ENCODE peak calls at places on chromosomes 13 and 19, in six cellular contexts. M is HCT116, Z is SK-N-SH, J is HepG2, F is GM12878, N is K562. W is an unnamed sample.

GRCh38 chr19:49560358-49560900 is 19.9 kb downstream of the NOSIP start:
- DNase-seq in M (no peak), Z (no peak), J (no peak), F (no peak), N (peak; percentile 60), W (no peak)

GRCh38 chr13:63094717-63095116 is 1679.1 kb upstream of the PCDH20 start:
- DNase-seq in M (no peak), Z (no peak), J (no peak), F (no peak), N (no peak), W (no peak)

GRCh38 chr13:46668302-46668720 is 115.3 kb downstream of the LRCH1 start:
- DNase-seq in M (no peak), Z (no peak), J (no peak), F (no peak), N (no peak), W (no peak)

GRCh38 chr19:33998739-33999345 is 173.5 kb upstream of the LSM14A start:
- DNase-seq in M (no peak), Z (peak; percentile 33), J (no peak), F (no peak), N (no peak), W (no peak)

GRCh38 chr13:94329754-94330551 is 149.5 kb downstream of the DCT start:
- DNase-seq in M (no peak), Z (no peak), J (peak; percentile 28), F (no peak), N (no peak), W (no peak)

GRCh38 chr13:65468628-65469027 is 1761.5 kb downstream of the PCDH9 start:
- DNase-seq in M (no peak), Z (no peak), J (no peak), F (no peak), N (no peak), W (no peak)

GRCh38 chr19:16293133-16294085 is 31.2 kb upstream of the KLF2 start:
- DNase-seq in M (no peak), Z (no peak), J (no peak), F (no peak), N (peak; percentile 41), W (no peak)

GRCh38 chr13:77545626-77546412 is 10.3 kb downstream of the SCEL start:
- DNase-seq in M (no peak), Z (no peak), J (no peak), F (no peak), N (no peak), W (no peak)

GRCh38 chr13:52835071-52835793 is 13.2 kb downstream of the PCDH8 start:
- DNase-seq in M (no peak), Z (peak; percentile 54), J (no peak), F (no peak), N (no peak), W (no peak)

GRCh38 chr13:101700598-101700997 is 248.1 kb downstream of the ITGBL1 start:
- DNase-seq in M (no peak), Z (no peak), J (no peak), F (no peak), N (no peak), W (no peak)

GRCh38 chr19:3768748-3769099 is 3.3 kb downstream of the RAX2 start:
- DNase-seq in M (no peak), Z (no peak), J (no peak), F (no peak), N (no peak), W (no peak)

GRCh38 chr19:7214329-7215089 is 79.7 kb downstream of the INSR start:
- DNase-seq in M (no peak), Z (no peak), J (peak; percentile 77), F (no peak), N (no peak), W (no peak)

GRCh38 chr13:110726726-110727125 is 13.2 kb downstream of the ING1 start:
- DNase-seq in M (no peak), Z (no peak), J (no peak), F (no peak), N (no peak), W (no peak)

GRCh38 chr13:20340759-20341161 is 108.6 kb upstream of the GJB6 start:
- DNase-seq in M (no peak), Z (no peak), J (no peak), F (no peak), N (no peak), W (no peak)

GRCh38 chr13:113886561-113887112 is 22.8 kb upstream of the GAS6 start:
- DNase-seq in M (no peak), Z (no peak), J (no peak), F (no peak), N (no peak), W (no peak)

GRCh38 chr13:110556224-110556606 is 5.3 kb downstream of the RAB20 start:
- DNase-seq in M (no peak), Z (no peak), J (no peak), F (no peak), N (no peak), W (no peak)

GRCh38 chr19:16161848-16162247 is 11.5 kb downstream of the CIB3 start:
- DNase-seq in M (peak; percentile 65), Z (no peak), J (no peak), F (no peak), N (no peak), W (no peak)

GRCh38 chr13:33450956-33451709 is 165.6 kb upstream of the STARD13 start:
- DNase-seq in M (no peak), Z (no peak), J (no peak), F (no peak), N (no peak), W (no peak)

GRCh38 chr19:52691737-52692136 is 43.1 kb downstream of the ZNF611 start:
- DNase-seq in M (no peak), Z (no peak), J (no peak), F (peak; percentile 62), N (no peak), W (no peak)

DNA sequence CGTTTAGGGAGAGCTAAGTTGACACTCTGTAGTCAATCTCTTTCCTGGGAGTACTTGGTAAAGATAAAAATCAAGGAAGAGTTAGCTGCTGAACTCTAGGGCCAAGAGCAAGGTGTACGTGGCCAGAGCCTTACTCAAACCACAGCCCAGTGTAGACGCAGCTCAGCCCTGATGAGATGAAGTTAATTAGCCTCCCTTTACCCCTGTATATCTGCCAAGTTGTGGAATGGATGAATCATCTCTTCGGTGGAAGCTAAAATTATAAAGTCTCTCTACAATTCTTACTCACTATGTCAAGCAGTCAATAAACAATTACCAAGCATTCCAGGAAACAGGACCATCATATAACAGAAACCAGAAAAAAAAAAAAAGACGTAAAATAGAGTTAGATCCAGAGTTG is 146.9 kb upstream of the UFM1 start:
- DNase-seq in M (no peak), Z (no peak), J (no peak), F (no peak), N (no peak), W (no peak)
- H2AFZ ChIP-seq in M (no peak overlapping the region), Z (no peak overlapping the region), J (no peak overlapping the region), F (no peak overlapping the region), N (no peak overlapping the region), W (peak overlapping the region; percentile 3)

DNA sequence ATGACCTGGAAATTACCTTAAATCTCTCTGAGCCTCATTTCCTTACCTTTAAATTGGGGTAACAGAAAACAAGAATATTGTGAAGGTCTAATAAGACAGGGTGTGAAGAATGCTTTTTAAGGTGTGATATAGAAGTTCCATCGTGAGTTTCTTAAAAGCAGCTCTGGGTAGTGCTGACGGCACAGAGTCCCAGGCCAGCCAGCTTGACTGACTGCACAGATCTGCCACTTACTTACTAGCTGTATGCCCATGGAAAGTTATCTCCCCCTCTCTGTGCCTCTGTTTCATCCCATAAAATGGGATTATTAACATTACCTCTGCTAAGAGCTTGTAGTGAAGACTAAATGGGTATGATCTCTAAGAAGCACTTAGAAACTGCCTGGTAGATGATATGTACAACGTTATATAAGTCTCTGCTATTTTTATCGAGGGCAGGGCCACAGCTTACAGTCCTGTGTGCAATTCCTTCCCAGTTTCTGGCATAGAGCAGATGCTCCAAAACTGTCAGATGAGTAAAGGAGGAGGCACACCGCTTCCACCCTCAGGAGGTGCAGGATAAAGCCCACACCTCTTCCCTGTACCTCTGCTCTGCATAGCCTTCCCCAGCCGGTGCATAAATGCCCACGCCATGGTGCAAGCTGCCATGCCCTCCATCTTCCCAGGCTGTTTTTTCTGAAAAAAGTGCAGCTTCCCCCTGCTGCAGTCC is 99.6 kb downstream of the MBNL2 start:
- DNase-seq in M (no peak), Z (no peak), J (no peak), F (no peak), N (no peak), W (no peak)
- TF ChIP-seq REST in M (no peak), Z (no peak), J (no peak), F (no peak), N (no peak), W (no peak)

GRCh38 chr13:23510544-23510916 is 59.7 kb upstream of the TNFRSF19 start:
- DNase-seq in M (no peak), Z (no peak), J (no peak), F (no peak), N (no peak), W (no peak)
- H2AFZ ChIP-seq in M (no peak overlapping the region), Z (no peak overlapping the region), J (no peak overlapping the region), F (no peak overlapping the region), N (no peak overlapping the region), W (no peak overlapping the region)

GRCh38 chr19:17495639-17496265 is 15.7 kb upstream of the PGLS start:
- DNase-seq in M (no peak), Z (peak; percentile 7), J (no peak), F (no peak), N (no peak), W (no peak)
- TF ChIP-seq REST in M (no peak), Z (no peak), J (no peak), F (no peak), N (no peak), W (no peak)

GRCh38 chr19:10752237-10752912 is 34.5 kb downstream of the DNM2 start:
- DNase-seq in M (no peak), Z (no peak), J (no peak), F (no peak), N (no peak), W (no peak)

GRCh38 chr19:10753305-10753704 is 35.4 kb downstream of the DNM2 start:
- DNase-seq in M (no peak), Z (no peak), J (no peak), F (no peak), N (no peak), W (no peak)

GRCh38 chr19:10751109-10751972 is 33.5 kb downstream of the DNM2 start:
- DNase-seq in M (no peak), Z (no peak), J (no peak), F (no peak), N (no peak), W (peak; percentile 39)

GRCh38 chr19:10749435-10750384 is 31.8 kb downstream of the DNM2 start:
- DNase-seq in M (no peak), Z (no peak), J (peak; percentile 63), F (no peak), N (no peak), W (no peak)

DNA sequence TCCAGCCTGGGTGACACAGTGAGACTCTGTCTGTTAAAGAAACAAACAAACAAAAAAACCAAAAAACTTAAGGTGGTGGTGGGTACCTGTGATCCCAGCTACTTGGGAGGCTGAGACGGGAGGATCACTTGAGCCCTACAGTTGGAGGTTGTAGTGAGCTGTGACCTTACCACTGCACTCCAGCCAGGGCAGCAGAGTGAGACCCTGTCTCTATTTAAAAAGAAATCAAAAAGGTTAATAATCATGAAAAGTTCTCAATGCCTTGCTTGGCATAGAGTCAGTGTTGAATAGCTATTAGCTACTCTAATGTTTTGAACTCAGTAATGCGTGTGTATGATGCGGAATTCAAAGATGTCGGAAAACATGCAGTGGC is 35.0 kb downstream of the DNM2 start:
- DNase-seq in M (no peak), Z (no peak), J (no peak), F (no peak), N (no peak), W (no peak)
- H2AFZ ChIP-seq in M (no peak overlapping the region), Z (no peak overlapping the region), J (no peak overlapping the region), F (no peak overlapping the region), N (no peak overlapping the region), W (no peak overlapping the region)